ENCODE peak calls at places on chromosomes 7 and 10, in five cellular contexts. I is Panc1, D is HCT116, L is heart right ventricle, Q is suprapubic skin. K is an unnamed sample. For H3K4me1, the result is how much of the 10 kb centered on the place peaks cover.

GRCh38 chr10:121113385-121113696 is 262.2 kb downstream of the WDR11 start:
- DNase-seq in L (no peak), I (no peak), Q (no peak), D (peak), K (no peak)

GRCh38 chr10:86635402-86635801 is 18.9 kb upstream of the OPN4 start:
- DNase-seq in Q (no peak), I (no peak), D (no peak), L (no peak), K (no peak)

GRCh38 chr7:34438436-34438835 is 219.6 kb upstream of the NPSR1 start:
- DNase-seq in I (no peak), Q (no peak), D (no peak), L (no peak), K (no peak)

GRCh38 chr7:140035400-140036223 is 27.1 kb downstream of the PARP12 start:
- DNase-seq in Q (no peak), I (no peak), L (no peak), D (no peak), K (no peak)

GRCh38 chr7:137399827-137400823 is 56.6 kb upstream of the PTN start:
- DNase-seq in D (no peak), Q (no peak), I (no peak), L (no peak), K (no peak)

GRCh38 chr7:80981405-80981804 is 62.6 kb upstream of the SEMA3C start:
- DNase-seq in L (no peak), I (no peak), D (no peak), Q (no peak), K (no peak)

GRCh38 chr10:80447618-80448190 is 6.4 kb upstream of the TSPAN14 start:
- DNase-seq in L (no peak), Q (no peak), D (no peak), I (no peak), K (no peak)

GRCh38 chr10:85635650-85636049 is 730.9 kb downstream of the GRID1 start:
- DNase-seq in D (no peak), I (no peak), L (no peak), Q (no peak), K (no peak)

GRCh38 chr7:36625247-36625646 is 99.0 kb downstream of the AOAH start:
- DNase-seq in L (no peak), D (no peak), Q (no peak), I (no peak), K (no peak)

GRCh38 chr10:32151876-32152275 is 95.7 kb upstream of the KIF5B start:
- DNase-seq in D (no peak), Q (peak), I (no peak), L (no peak), K (no peak)

GRCh38 chr10:129501652-129502436 is 34.8 kb downstream of the MGMT start:
- DNase-seq in Q (no peak), D (no peak), I (no peak), L (no peak), K (no peak)

GRCh38 chr7:38107486-38107893 is 70.6 kb upstream of the STARD3NL start:
- DNase-seq in L (peak), D (peak), I (peak), Q (no peak), K (peak)

GRCh38 chr10:123519861-123520260 is 146.3 kb upstream of the GPR26 start:
- DNase-seq in L (no peak), I (no peak), D (no peak), Q (peak), K (no peak)

GRCh38 chr10:61000769-61001730 is 57.1 kb upstream of the RHOBTB1 start:
- DNase-seq in D (no peak), L (no peak), I (no peak), Q (no peak), K (no peak)

GRCh38 chr10:14585287-14586193 is 189.2 kb downstream of the FAM107B start:
- DNase-seq in D (no peak), L (no peak), I (no peak), Q (no peak), K (no peak)

GRCh38 chr10:14586901-14587300 is 187.8 kb downstream of the FAM107B start:
- DNase-seq in Q (no peak), D (no peak), L (no peak), I (no peak), K (no peak)

GRCh38 chr10:14583252-14583651 is 191.4 kb downstream of the FAM107B start:
- DNase-seq in I (no peak), L (no peak), D (no peak), Q (no peak), K (no peak)

GRCh38 chr10:14583967-14584366 is 190.7 kb downstream of the FAM107B start:
- DNase-seq in I (no peak), L (no peak), D (no peak), Q (no peak), K (no peak)

DNA sequence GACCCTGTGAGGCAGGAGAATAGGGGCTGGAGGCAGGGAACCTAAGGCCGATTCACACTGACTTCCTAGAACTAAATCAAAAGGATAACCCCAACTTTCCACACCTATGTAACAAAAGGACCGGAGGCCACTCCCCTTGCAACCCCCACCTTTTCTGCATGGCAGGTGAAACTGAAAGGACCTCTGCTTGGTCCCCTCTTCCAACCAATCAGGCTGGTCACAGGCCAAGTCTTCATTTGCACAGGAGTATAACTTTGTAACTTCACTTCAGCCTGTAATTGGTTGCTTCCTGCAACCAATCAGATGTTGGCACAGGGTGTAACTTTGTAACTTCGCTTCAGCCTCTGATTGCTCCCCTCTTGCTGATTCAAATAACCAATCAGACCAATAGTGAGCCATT is 190.1 kb downstream of the FAM107B start:
- DNase-seq in Q (no peak), I (no peak), L (no peak), D (no peak), K (no peak)
- H3K4me1 ChIP-seq in Q (under half), I (under half), L (under half), D (under half), K (under half)

GRCh38 chr10:7409732-7410168 is 1.1 kb downstream of the SFMBT2 start:
- DNase-seq in I (no peak), L (peak), Q (no peak), D (no peak), K (no peak)

GRCh38 chr10:7410306-7410799 is 481 bp downstream of the SFMBT2 start:
- DNase-seq in L (peak), I (no peak), Q (no peak), D (no peak), K (no peak)

GRCh38 chr10:7411671-7412481 is 1.0 kb upstream of the SFMBT2 start:
- DNase-seq in I (no peak), Q (no peak), L (no peak), D (no peak), K (no peak)

GRCh38 chr10:7410800-7411670 is at the start of gene SFMBT2:
- DNase-seq in Q (peak), L (peak), D (no peak), I (no peak), K (no peak)

GRCh38 chr10:7412482-7413251 is 1.8 kb upstream of the SFMBT2 start:
- DNase-seq in Q (peak), L (peak), D (no peak), I (no peak), K (no peak)
- H3K4me1 ChIP-seq in Q (half or more), L (under half), D (under half), I (under half), K (under half)

DNA sequence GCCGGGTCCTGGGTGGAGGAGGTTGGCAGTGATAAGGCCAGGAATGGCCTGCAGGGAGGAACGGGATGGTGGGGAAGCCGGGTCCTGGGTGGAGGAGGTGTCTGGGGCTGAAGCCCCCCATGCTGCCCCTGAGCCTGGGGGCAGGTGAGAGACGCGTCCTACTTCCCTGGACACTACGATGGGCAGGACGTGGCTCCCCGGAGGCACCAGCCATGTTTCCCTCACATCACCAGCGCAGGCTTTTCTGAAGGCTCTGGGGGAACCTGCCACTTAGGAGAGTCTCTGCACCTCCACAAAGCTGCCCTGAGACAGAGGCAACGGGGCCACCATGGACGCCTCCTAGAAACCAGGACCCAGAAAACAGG is 324.8 kb downstream of the DNAJB6 start:
- DNase-seq in Q (no peak), I (no peak), L (no peak), D (no peak), K (no peak)
- H3K4me1 ChIP-seq in Q (under half), I (under half), L (under half), D (under half), K (under half)

GRCh38 chr7:5596046-5596895 is 172.6 kb upstream of the TNRC18 start:
- DNase-seq in Q (peak), L (peak), D (peak), I (peak), K (peak)
- H3K4me1 ChIP-seq in Q (half or more), L (under half), D (half or more), I (half or more), K (half or more)

GRCh38 chr7:141973673-141974072 is at the start of gene TAS2R38:
- DNase-seq in Q (no peak), L (no peak), I (no peak), D (no peak), K (no peak)
- H3K4me1 ChIP-seq in Q (under half), L (under half), I (under half), D (under half), K (under half)

GRCh38 chr10:27461312-27461711 is 42.8 kb upstream of the RAB18 start:
- DNase-seq in L (no peak), Q (no peak), D (no peak), I (no peak), K (no peak)

GRCh38 chr10:27454837-27455236 is 49.3 kb upstream of the RAB18 start:
- DNase-seq in Q (no peak), I (no peak), L (no peak), D (no peak), K (no peak)

GRCh38 chr10:27457261-27457945 is 46.7 kb upstream of the RAB18 start:
- DNase-seq in D (no peak), I (no peak), Q (no peak), L (no peak), K (no peak)

DNA sequence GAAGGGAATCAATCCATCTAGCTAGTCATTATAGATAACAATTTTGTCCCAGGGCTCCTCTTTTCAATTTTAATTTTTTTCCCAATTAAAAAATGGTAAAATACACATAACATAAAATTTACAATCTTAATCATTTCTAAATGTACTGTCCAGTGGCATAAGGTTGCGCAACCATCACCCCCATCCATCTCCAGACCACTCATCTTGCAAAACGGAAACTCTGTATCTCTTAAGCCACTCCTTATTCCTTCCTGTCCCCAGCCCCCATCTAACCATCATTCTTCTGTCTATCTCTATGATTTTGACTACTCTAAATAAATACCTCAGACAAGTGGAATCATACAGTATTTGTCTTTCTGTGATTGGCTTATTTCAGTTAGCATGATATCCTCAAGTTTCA is 46.1 kb upstream of the RAB18 start:
- DNase-seq in I (no peak), Q (no peak), L (no peak), D (no peak), K (no peak)
- H3K4me1 ChIP-seq in I (under half), Q (under half), L (under half), D (under half), K (under half)